ENCODE peak calls at places on chromosome 17, in eight cellular contexts. F, M, J, Y, P, R, E and W are unnamed samples.

GRCh38 chr17:5438716-5439445 is at the start of gene C1QBP:
- DNase-seq in F (peak), M (peak), J (peak), Y (peak), P (peak), R (peak), E (peak), W (peak)

GRCh38 chr17:3754458-3755334 is 31.0 kb downstream of the HASPIN start:
- DNase-seq in F (no peak), M (no peak), J (no peak), Y (peak), P (no peak), R (peak), E (peak), W (no peak)

GRCh38 chr17:39699818-39700147 is at the start of gene ERBB2:
- DNase-seq in F (peak), M (peak), J (peak), Y (peak), P (peak), R (peak), E (peak), W (peak)

GRCh38 chr17:79988163-79988971 is 47.3 kb downstream of the TBC1D16 start:
- DNase-seq in F (peak), M (no peak), J (no peak), Y (peak), P (no peak), R (peak), E (peak), W (peak)

GRCh38 chr17:59361916-59362810 is 30.7 kb downstream of the YPEL2 start:
- DNase-seq in F (peak), M (no peak), J (no peak), Y (peak), P (no peak), R (peak), E (no peak), W (peak)

GRCh38 chr17:69282002-69282401 is 44.9 kb downstream of the ABCA5 start:
- DNase-seq in F (no peak), M (no peak), J (no peak), Y (no peak), P (no peak), R (no peak), E (no peak), W (no peak)

GRCh38 chr17:9185142-9185541 is 163.8 kb downstream of the NTN1 start:
- DNase-seq in F (no peak), M (no peak), J (no peak), Y (no peak), P (no peak), R (no peak), E (no peak), W (no peak)

GRCh38 chr17:83115832-83116231 is 36.4 kb downstream of the METRNL start:
- DNase-seq in F (no peak), M (no peak), J (no peak), Y (no peak), P (no peak), R (no peak), E (no peak), W (no peak)

GRCh38 chr17:76528156-76528527 is 9.4 kb downstream of the CYGB start:
- DNase-seq in F (no peak), M (peak), J (no peak), Y (no peak), P (peak), R (no peak), E (peak), W (no peak)

GRCh38 chr17:58394534-58395223 is 22.7 kb downstream of the RNF43 start:
- DNase-seq in F (no peak), M (no peak), J (no peak), Y (no peak), P (no peak), R (no peak), E (no peak), W (no peak)

GRCh38 chr17:63954402-63955063 is 18.2 kb downstream of the SCN4A start:
- DNase-seq in F (no peak), M (no peak), J (no peak), Y (no peak), P (no peak), R (no peak), E (no peak), W (no peak)

GRCh38 chr17:40647549-40648325 is at the start of gene SMARCE1:
- DNase-seq in F (peak), M (peak), J (peak), Y (peak), P (peak), R (peak), E (peak), W (peak)

GRCh38 chr17:32493581-32494513 is 7.1 kb downstream of the CDK5R1 start:
- DNase-seq in F (no peak), M (no peak), J (no peak), Y (no peak), P (no peak), R (no peak), E (no peak), W (no peak)
- H3K4me3 ChIP-seq in F (no peak), M (no peak), J (no peak), Y (no peak), P (no peak), R (no peak), E (no peak), W (no peak)

DNA sequence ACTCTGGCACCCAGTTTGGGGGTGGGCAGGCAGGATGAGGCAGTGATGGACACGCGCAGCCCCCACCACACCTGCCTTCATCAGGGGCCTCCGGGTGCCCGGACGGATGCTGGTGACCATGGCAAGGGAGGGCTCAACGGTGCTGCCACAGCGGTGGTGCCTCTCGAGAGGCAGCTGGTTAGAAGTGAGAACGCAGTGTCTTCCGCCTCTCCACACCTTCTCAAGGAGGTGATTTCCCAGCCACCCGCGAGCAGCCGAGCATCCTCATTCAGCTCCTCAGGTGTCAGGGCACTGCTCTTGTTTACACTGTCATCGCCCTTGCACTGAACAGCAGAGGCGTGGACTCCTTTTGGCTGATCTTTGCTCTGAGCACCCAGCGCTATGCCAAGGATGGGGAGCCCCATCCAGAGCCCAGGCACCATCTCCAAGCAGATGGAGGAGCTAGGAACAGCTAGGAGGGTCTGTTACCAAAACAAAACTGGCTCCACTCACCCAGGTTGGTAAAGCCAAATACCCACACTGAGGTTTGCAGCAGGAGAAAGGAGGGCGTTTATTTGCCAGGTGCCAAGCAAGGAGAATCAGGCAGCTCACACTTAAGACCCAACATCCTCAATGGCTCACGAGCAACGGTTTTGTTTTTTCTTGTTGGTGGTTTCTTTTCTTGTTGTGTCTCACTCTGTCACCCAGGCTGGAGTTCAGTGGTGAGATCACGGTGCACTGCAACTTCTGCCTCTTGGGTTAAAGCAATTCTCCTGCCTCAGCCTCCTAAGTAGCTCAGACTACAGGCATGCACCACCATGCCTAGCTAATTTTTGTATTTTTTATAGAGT is 174.3 kb upstream of the TNRC6C start:
- DNase-seq in F (no peak), M (no peak), J (no peak), Y (no peak), P (no peak), R (no peak), E (peak), W (no peak)
- H3K4me3 ChIP-seq in F (no peak), M (no peak), J (no peak), Y (no peak), P (no peak), R (no peak), E (no peak), W (no peak)

GRCh38 chr17:32486091-32486700 is 597 bp upstream of the CDK5R1 start:
- DNase-seq in F (peak), M (peak), J (peak), Y (peak), P (peak), R (peak), E (peak), W (peak)

GRCh38 chr17:32484628-32485027 is 2.2 kb upstream of the CDK5R1 start:
- DNase-seq in F (no peak), M (no peak), J (no peak), Y (no peak), P (no peak), R (no peak), E (no peak), W (no peak)

GRCh38 chr17:32486701-32487459 is at the start of gene CDK5R1:
- DNase-seq in F (peak), M (peak), J (peak), Y (no peak), P (peak), R (peak), E (peak), W (peak)

GRCh38 chr17:32484041-32484461 is 2.7 kb upstream of the CDK5R1 start:
- DNase-seq in F (no peak), M (no peak), J (no peak), Y (no peak), P (no peak), R (no peak), E (no peak), W (no peak)

GRCh38 chr17:32485261-32485955 is 1.4 kb upstream of the CDK5R1 start:
- DNase-seq in F (no peak), M (no peak), J (no peak), Y (no peak), P (no peak), R (no peak), E (no peak), W (no peak)
- H3K4me3 ChIP-seq in F (no peak), M (no peak), J (no peak), Y (no peak), P (peak), R (no peak), E (no peak), W (no peak)

GRCh38 chr17:47864791-47865216 is 13.8 kb upstream of the SP6 start:
- DNase-seq in F (no peak), M (no peak), J (no peak), Y (no peak), P (no peak), R (peak), E (no peak), W (no peak)
- H3K4me3 ChIP-seq in F (no peak), M (no peak), J (no peak), Y (no peak), P (no peak), R (no peak), E (no peak), W (no peak)

GRCh38 chr17:55320594-55321506 is 56.1 kb downstream of the HLF start:
- DNase-seq in F (no peak), M (no peak), J (no peak), Y (no peak), P (no peak), R (no peak), E (no peak), W (peak)
- H3K4me3 ChIP-seq in F (peak), M (no peak), J (no peak), Y (no peak), P (peak), R (no peak), E (no peak), W (peak)

DNA sequence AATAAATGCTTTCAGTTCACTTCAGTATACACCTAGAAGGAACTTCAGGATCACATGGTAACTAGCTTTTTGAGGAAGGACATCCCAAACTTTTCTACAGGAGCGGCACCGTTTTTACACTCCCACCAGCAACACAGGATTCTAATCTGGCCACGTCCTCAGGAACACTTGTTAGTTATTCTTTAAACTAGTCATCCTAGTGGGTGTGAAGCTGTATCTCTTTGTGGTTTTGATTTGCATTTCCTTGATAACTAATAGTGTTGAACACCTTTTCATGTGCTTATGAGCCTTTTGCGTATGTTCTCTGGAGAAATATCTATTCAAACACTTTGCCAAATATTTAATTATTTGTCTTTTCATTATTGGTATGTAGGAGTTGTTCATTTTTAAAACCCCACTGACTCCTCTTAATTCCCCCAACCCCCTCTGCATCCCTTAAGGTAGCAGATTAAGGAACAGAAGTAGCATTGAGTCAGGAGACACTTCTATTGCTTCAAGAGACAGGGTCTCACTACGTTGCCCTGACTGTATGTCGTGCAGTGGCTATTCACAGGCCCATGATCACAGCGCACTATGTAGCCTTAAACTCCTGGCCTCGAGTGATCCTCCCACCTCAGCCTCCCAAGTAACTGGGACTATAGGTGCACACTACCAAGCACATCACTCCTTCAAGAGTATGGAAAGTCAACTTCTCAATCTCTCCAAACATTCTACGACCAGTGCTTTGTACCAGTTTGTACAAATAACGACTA is 25.4 kb downstream of the YWHAE start:
- DNase-seq in F (peak), M (no peak), J (no peak), Y (no peak), P (no peak), R (no peak), E (no peak), W (no peak)
- H3K4me3 ChIP-seq in F (no peak), M (no peak), J (no peak), Y (no peak), P (no peak), R (no peak), E (no peak), W (no peak)

GRCh38 chr17:410674-411401 is 58.2 kb upstream of the RPH3AL start:
- DNase-seq in F (peak), M (no peak), J (no peak), Y (peak), P (no peak), R (peak), E (peak), W (peak)

GRCh38 chr17:413706-414440 is 61.3 kb upstream of the RPH3AL start:
- DNase-seq in F (no peak), M (no peak), J (no peak), Y (no peak), P (no peak), R (no peak), E (no peak), W (no peak)

GRCh38 chr17:411416-412120 is 59.0 kb upstream of the RPH3AL start:
- DNase-seq in F (no peak), M (no peak), J (no peak), Y (no peak), P (no peak), R (peak), E (no peak), W (no peak)

GRCh38 chr17:413016-413350 is 60.4 kb upstream of the RPH3AL start:
- DNase-seq in F (no peak), M (no peak), J (no peak), Y (no peak), P (no peak), R (no peak), E (no peak), W (no peak)

GRCh38 chr17:412211-413015 is 59.8 kb upstream of the RPH3AL start:
- DNase-seq in F (peak), M (no peak), J (peak), Y (peak), P (no peak), R (peak), E (no peak), W (peak)
- H3K4me3 ChIP-seq in F (no peak), M (no peak), J (no peak), Y (no peak), P (no peak), R (no peak), E (no peak), W (no peak)

GRCh38 chr17:38450699-38451029 is 22.4 kb downstream of the ARHGAP23 start:
- DNase-seq in F (no peak), M (no peak), J (no peak), Y (no peak), P (no peak), R (no peak), E (no peak), W (no peak)
- H3K4me3 ChIP-seq in F (peak), M (no peak), J (no peak), Y (peak), P (peak), R (peak), E (no peak), W (peak)